ENCODE peak calls at places on chromosomes 16 and 17, in five cellular contexts. S is left lung, R is heart left ventricle, G is astrocyte, K is heart right ventricle. D is an unnamed sample. For H3K4me1 and H3K36me3, the result is how much of the 10 kb centered on the place peaks cover.

GRCh38 chr17:21167303-21167702 is 40.5 kb downstream of the DHRS7B start:
- DNase-seq in S (no peak), R (no peak), G (peak), K (no peak), D (no peak)

GRCh38 chr16:79411357-79411756 is 189.2 kb downstream of the MAF start:
- DNase-seq in S (no peak), R (no peak), G (no peak), K (no peak), D (no peak)

GRCh38 chr16:1413684-1414531 is 596 bp downstream of the UNKL start:
- DNase-seq in S (peak), R (peak), G (peak), K (peak), D (peak)

GRCh38 chr17:56879280-56879679 is 34.6 kb downstream of the TRIM25 start:
- DNase-seq in S (no peak), R (no peak), G (no peak), K (no peak), D (no peak)

GRCh38 chr17:12070561-12070960 is 49.9 kb downstream of the MAP2K4 start:
- DNase-seq in S (no peak), R (no peak), G (peak), K (no peak), D (no peak)

GRCh38 chr17:50311483-50311882 is 34.4 kb upstream of the XYLT2 start:
- DNase-seq in S (no peak), R (no peak), G (no peak), K (no peak), D (no peak)

GRCh38 chr17:57002904-57003303 is 25.0 kb downstream of the SCPEP1 start:
- DNase-seq in S (no peak), R (no peak), G (no peak), K (no peak), D (no peak)

GRCh38 chr16:58105619-58106018 is 23.6 kb downstream of the CFAP20 start:
- DNase-seq in S (no peak), R (no peak), G (no peak), K (no peak), D (no peak)

GRCh38 chr17:58110012-58110411 is 26.8 kb downstream of the DYNLL2 start:
- DNase-seq in S (no peak), R (no peak), G (no peak), K (no peak), D (no peak)

GRCh38 chr17:40883031-40883430 is 2.0 kb downstream of the KRT20 start:
- DNase-seq in S (no peak), R (no peak), G (no peak), K (no peak), D (no peak)

GRCh38 chr16:54955757-54956156 is 25.1 kb downstream of the IRX5 start:
- DNase-seq in S (no peak), R (no peak), G (no peak), K (no peak), D (no peak)

GRCh38 chr17:47663997-47664941 is 14.6 kb downstream of the KPNB1 start:
- DNase-seq in S (no peak), R (peak), G (peak), K (no peak), D (peak)

GRCh38 chr17:64598672-64599071 is 63.4 kb downstream of the SMURF2 start:
- DNase-seq in S (no peak), R (no peak), G (no peak), K (no peak), D (no peak)

GRCh38 chr16:29311636-29312344 is 94.7 kb downstream of the NPIPB11 start:
- DNase-seq in S (peak), R (no peak), G (no peak), K (no peak), D (no peak)

GRCh38 chr16:59259074-59259963 is 525.2 kb upstream of the GOT2 start:
- DNase-seq in S (no peak), R (no peak), G (peak), K (no peak), D (no peak)

GRCh38 chr16:10688291-10688690 is 6.4 kb downstream of the TEKT5 start:
- DNase-seq in S (no peak), R (no peak), G (no peak), K (no peak), D (no peak)

GRCh38 chr16:79528281-79528680 is 72.3 kb downstream of the MAF start:
- DNase-seq in S (no peak), R (no peak), G (no peak), K (no peak), D (no peak)

GRCh38 chr17:13542612-13543011 is 59.1 kb downstream of the HS3ST3A1 start:
- DNase-seq in S (no peak), R (no peak), G (no peak), K (no peak), D (no peak)

GRCh38 chr17:46727572-46728348 is 90.7 kb downstream of the WNT3 start:
- DNase-seq in S (no peak), R (no peak), G (peak), K (no peak), D (no peak)

GRCh38 chr16:64459821-64460220 is 662.0 kb downstream of the CDH11 start:
- DNase-seq in S (no peak), R (peak), G (peak), K (no peak), D (no peak)

GRCh38 chr17:46730679-46731078 is 87.8 kb downstream of the WNT3 start:
- DNase-seq in S (no peak), R (no peak), G (no peak), K (no peak), D (no peak)

GRCh38 chr16:52586159-52586558 is 39.2 kb upstream of the TOX3 start:
- DNase-seq in S (no peak), R (no peak), G (no peak), K (no peak), D (no peak)

GRCh38 chr17:69468211-69468610 is 53.7 kb downstream of the MAP2K6 start:
- DNase-seq in S (no peak), R (no peak), G (no peak), K (no peak), D (no peak)

GRCh38 chr17:45320931-45321461 is 4.2 kb upstream of the MAP3K14 start:
- DNase-seq in S (no peak), R (no peak), G (peak), K (no peak), D (no peak)

GRCh38 chr16:85570735-85571562 is 42.2 kb upstream of the GSE1 start:
- DNase-seq in S (peak), R (peak), G (no peak), K (peak), D (no peak)

GRCh38 chr17:37097162-37097561 is 148.4 kb downstream of the AATF start:
- DNase-seq in S (no peak), R (no peak), G (no peak), K (no peak), D (no peak)

GRCh38 chr16:19105891-19106624 is 7.7 kb upstream of the ITPRIPL2 start:
- DNase-seq in S (no peak), R (no peak), G (peak), K (no peak), D (no peak)

GRCh38 chr17:66835476-66835875 is 559 bp downstream of the CACNG5 start:
- DNase-seq in S (no peak), R (no peak), G (no peak), K (no peak), D (no peak)

GRCh38 chr16:83328936-83329335 is 478.8 kb upstream of the HSBP1 start:
- DNase-seq in S (no peak), R (no peak), G (peak), K (no peak), D (no peak)

GRCh38 chr17:76469076-76469990 is 1.9 kb downstream of the AANAT start:
- DNase-seq in S (peak), R (no peak), G (no peak), K (no peak), D (no peak)

GRCh38 chr16:28524544-28525179 is 14.1 kb downstream of the NUPR1 start:
- DNase-seq in S (no peak), R (no peak), G (no peak), K (no peak), D (no peak)

GRCh38 chr16:15856901-15857778 is at the start of gene MYH11:
- DNase-seq in S (no peak), R (no peak), G (no peak), K (peak), D (no peak)

GRCh38 chr16:61146429-61146828 is 889.8 kb downstream of the CDH8 start:
- DNase-seq in S (no peak), R (no peak), G (no peak), K (no peak), D (no peak)

GRCh38 chr17:47131761-47132160 is 57.3 kb downstream of the CDC27 start:
- DNase-seq in S (no peak), R (no peak), G (peak), K (no peak), D (no peak)

GRCh38 chr16:68267612-68268405 is 3.5 kb downstream of the SLC7A6 start:
- DNase-seq in S (no peak), R (no peak), G (no peak), K (no peak), D (no peak)
- H3K4me1 ChIP-seq in S (under half), R (half or more), G (under half), K (half or more), D (half or more)

GRCh38 chr17:4155980-4156620 is 13.1 kb downstream of the CYB5D2 start:
- DNase-seq in S (no peak), R (no peak), G (no peak), K (no peak), D (no peak)

GRCh38 chr17:4154201-4154600 is 11.2 kb downstream of the CYB5D2 start:
- DNase-seq in S (no peak), R (no peak), G (no peak), K (no peak), D (no peak)

GRCh38 chr17:4150106-4150505 is 7.1 kb downstream of the CYB5D2 start:
- DNase-seq in S (no peak), R (no peak), G (no peak), K (no peak), D (no peak)

GRCh38 chr17:4148611-4149308 is 5.8 kb downstream of the CYB5D2 start:
- DNase-seq in S (no peak), R (no peak), G (no peak), K (no peak), D (no peak)

GRCh38 chr17:4152471-4152870 is 9.5 kb downstream of the CYB5D2 start:
- DNase-seq in S (no peak), R (no peak), G (peak), K (no peak), D (no peak)
- H3K36me3 ChIP-seq in S (half or more), R (under half), G (under half), K (under half), D (under half)

DNA sequence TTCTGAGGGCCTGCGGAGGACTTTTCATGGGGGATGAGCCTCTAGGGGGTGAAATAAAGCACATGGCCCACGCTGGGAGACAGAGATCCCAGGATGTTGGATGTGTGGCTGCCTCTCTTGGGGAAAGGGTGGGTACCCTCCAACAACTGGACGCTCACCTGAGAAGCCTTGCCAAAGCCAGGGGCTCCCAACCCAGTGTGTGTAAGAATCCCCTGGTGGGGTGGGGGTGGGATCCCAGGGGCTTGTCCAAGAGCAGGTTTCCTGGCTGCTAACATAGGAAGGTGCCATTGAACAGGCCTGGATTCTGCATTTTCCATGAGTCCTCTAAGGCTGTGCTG is 587 bp downstream of the SNX20 start:
- DNase-seq in S (no peak), R (no peak), G (no peak), K (no peak), D (no peak)
- H3K4me1 ChIP-seq in S (half or more), R (under half), G (under half), K (under half), D (half or more)

GRCh38 chr17:74249966-74250365 is 24.1 kb upstream of the DNAI2 start:
- DNase-seq in S (peak), R (peak), G (no peak), K (no peak), D (no peak)
- H3K36me3 ChIP-seq in S (under half), R (under half), G (under half), K (under half), D (under half)

DNA sequence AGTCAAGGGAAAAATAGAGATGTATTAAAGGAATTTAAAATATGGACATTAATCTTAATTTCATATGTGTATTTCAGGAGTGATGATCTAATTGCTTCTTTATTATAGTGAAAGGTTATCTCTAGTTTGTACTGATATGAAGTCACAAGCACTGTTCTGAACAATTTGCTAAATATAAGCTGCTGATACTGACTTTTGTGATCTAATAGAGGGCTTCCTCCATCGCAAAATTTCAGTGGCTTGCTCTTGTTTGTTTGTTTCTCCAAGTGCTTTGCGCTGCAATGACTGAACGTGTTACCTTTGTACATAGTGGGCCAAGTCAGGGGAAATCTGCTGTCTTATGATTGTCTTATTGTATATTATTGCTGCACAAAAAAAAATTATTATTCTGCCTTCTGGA is 307.0 kb downstream of the KCNJ2 start:
- DNase-seq in S (no peak), R (no peak), G (no peak), K (no peak), D (no peak)
- H3K4me1 ChIP-seq in S (under half), R (under half), G (under half), K (under half), D (under half)

GRCh38 chr16:89280546-89281188 is 63.2 kb downstream of the ZNF778 start:
- DNase-seq in S (peak), R (no peak), G (no peak), K (no peak), D (no peak)
- H3K36me3 ChIP-seq in S (half or more), R (under half), G (under half), K (half or more), D (half or more)

GRCh38 chr17:73354423-73355284 is 42.9 kb upstream of the CDC42EP4 start:
- DNase-seq in S (peak), R (no peak), G (no peak), K (no peak), D (no peak)

GRCh38 chr17:73357981-73358380 is 46.2 kb upstream of the CDC42EP4 start:
- DNase-seq in S (no peak), R (no peak), G (no peak), K (no peak), D (no peak)

GRCh38 chr17:73357318-73357717 is 45.5 kb upstream of the CDC42EP4 start:
- DNase-seq in S (peak), R (no peak), G (no peak), K (peak), D (no peak)

GRCh38 chr17:73358668-73359067 is 46.9 kb upstream of the CDC42EP4 start:
- DNase-seq in S (no peak), R (peak), G (no peak), K (peak), D (no peak)

DNA sequence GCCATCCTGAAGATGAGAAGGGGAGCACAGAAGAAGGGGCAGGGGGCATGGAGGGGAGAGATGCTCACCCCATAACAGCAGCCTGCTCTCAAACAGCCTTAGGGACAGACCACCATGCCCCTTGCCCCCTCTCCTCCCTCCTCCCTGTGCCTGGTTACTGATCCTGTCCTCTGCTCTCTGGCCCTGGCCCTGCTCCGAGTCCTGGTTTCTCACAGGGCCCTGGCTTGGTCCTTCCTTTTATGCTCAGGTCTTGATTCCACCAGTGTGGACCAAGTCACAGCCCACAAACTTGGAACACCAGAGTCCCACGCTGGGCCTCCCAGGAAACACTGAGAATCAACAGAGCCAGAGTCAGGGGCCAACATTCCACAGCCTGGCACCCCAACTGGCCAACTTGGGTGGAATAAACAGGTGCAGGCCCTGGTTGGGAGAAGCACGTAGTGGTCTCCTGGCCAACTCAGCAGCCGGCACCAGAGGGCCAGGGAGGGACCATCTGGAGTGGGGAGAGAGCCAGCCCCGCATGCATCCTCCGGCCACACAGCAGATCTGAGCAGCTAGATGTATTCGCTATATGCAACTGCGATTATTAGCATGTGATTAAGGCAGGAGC is 44.9 kb upstream of the CDC42EP4 start:
- DNase-seq in S (peak), R (no peak), G (no peak), K (no peak), D (no peak)
- H3K4me1 ChIP-seq in S (under half), R (under half), G (under half), K (under half), D (under half)